ENCODE peak calls at places on chromosome 4, in seven cellular contexts. One of them, this sample, is unnamed.

GRCh38 chr4:80963051-80963450 is 67.5 kb upstream of the BMP3 start:
- DNase-seq in aorta: no peak
- DNase-seq in heart right ventricle: no peak
- DNase-seq in CD8-positive, alpha-beta T cell: no peak
- DNase-seq in CD4-positive, CD25-positive, alpha-beta regulatory T cell: no peak
- DNase-seq in K562: no peak
- DNase-seq in tibial artery: no peak
- DNase-seq in this sample: no peak

GRCh38 chr4:118790544-118790943 is 45.4 kb downstream of the SEC24D start:
- DNase-seq in CD4-positive, CD25-positive, alpha-beta regulatory T cell: no peak
- DNase-seq in K562: no peak
- DNase-seq in aorta: no peak
- DNase-seq in CD8-positive, alpha-beta T cell: no peak
- DNase-seq in tibial artery: no peak
- DNase-seq in heart right ventricle: no peak
- DNase-seq in this sample: no peak

GRCh38 chr4:158578476-158578875 is 56.8 kb downstream of the RXFP1 start:
- DNase-seq in CD4-positive, CD25-positive, alpha-beta regulatory T cell: no peak
- DNase-seq in heart right ventricle: no peak
- DNase-seq in K562: peak; percentile 35
- DNase-seq in tibial artery: no peak
- DNase-seq in aorta: no peak
- DNase-seq in CD8-positive, alpha-beta T cell: no peak
- DNase-seq in this sample: no peak

GRCh38 chr4:11910780-11911179 is 482.1 kb upstream of the HS3ST1 start:
- DNase-seq in heart right ventricle: no peak
- DNase-seq in K562: no peak
- DNase-seq in CD8-positive, alpha-beta T cell: no peak
- DNase-seq in aorta: no peak
- DNase-seq in tibial artery: no peak
- DNase-seq in CD4-positive, CD25-positive, alpha-beta regulatory T cell: no peak
- DNase-seq in this sample: no peak

GRCh38 chr4:184588893-184589292 is 60.4 kb downstream of the CASP3 start:
- DNase-seq in heart right ventricle: no peak
- DNase-seq in K562: no peak
- DNase-seq in aorta: no peak
- DNase-seq in CD4-positive, CD25-positive, alpha-beta regulatory T cell: no peak
- DNase-seq in tibial artery: no peak
- DNase-seq in CD8-positive, alpha-beta T cell: no peak
- DNase-seq in this sample: no peak

GRCh38 chr4:166169111-166169510 is 296.1 kb downstream of the TLL1 start:
- DNase-seq in aorta: no peak
- DNase-seq in CD8-positive, alpha-beta T cell: no peak
- DNase-seq in tibial artery: no peak
- DNase-seq in K562: no peak
- DNase-seq in CD4-positive, CD25-positive, alpha-beta regulatory T cell: no peak
- DNase-seq in heart right ventricle: no peak
- DNase-seq in this sample: no peak

GRCh38 chr4:95544433-95545103 is 4.2 kb downstream of the UNC5C start:
- DNase-seq in CD8-positive, alpha-beta T cell: no peak
- DNase-seq in CD4-positive, CD25-positive, alpha-beta regulatory T cell: no peak
- DNase-seq in tibial artery: no peak
- DNase-seq in aorta: no peak
- DNase-seq in heart right ventricle: no peak
- DNase-seq in K562: no peak
- DNase-seq in this sample: no peak

GRCh38 chr4:122091836-122092235 is 60.3 kb upstream of the BLTP1 start:
- DNase-seq in CD4-positive, CD25-positive, alpha-beta regulatory T cell: no peak
- DNase-seq in tibial artery: no peak
- DNase-seq in aorta: no peak
- DNase-seq in heart right ventricle: no peak
- DNase-seq in K562: no peak
- DNase-seq in CD8-positive, alpha-beta T cell: no peak
- DNase-seq in this sample: no peak

GRCh38 chr4:109729155-109729562 is 711 bp downstream of the PLA2G12A start:
- DNase-seq in K562: peak; percentile 54
- DNase-seq in aorta: no peak
- DNase-seq in CD8-positive, alpha-beta T cell: no peak
- DNase-seq in tibial artery: no peak
- DNase-seq in heart right ventricle: no peak
- DNase-seq in CD4-positive, CD25-positive, alpha-beta regulatory T cell: no peak
- DNase-seq in this sample: no peak

GRCh38 chr4:142265536-142265935 is 580.6 kb downstream of the INPP4B start:
- DNase-seq in CD8-positive, alpha-beta T cell: no peak
- DNase-seq in tibial artery: no peak
- DNase-seq in aorta: no peak
- DNase-seq in heart right ventricle: no peak
- DNase-seq in CD4-positive, CD25-positive, alpha-beta regulatory T cell: peak; percentile 20
- DNase-seq in K562: no peak
- DNase-seq in this sample: no peak

GRCh38 chr4:6235012-6235411 is 34.6 kb upstream of the WFS1 start:
- DNase-seq in heart right ventricle: no peak
- DNase-seq in CD8-positive, alpha-beta T cell: no peak
- DNase-seq in CD4-positive, CD25-positive, alpha-beta regulatory T cell: no peak
- DNase-seq in aorta: no peak
- DNase-seq in K562: no peak
- DNase-seq in tibial artery: no peak
- DNase-seq in this sample: no peak

GRCh38 chr4:165662341-165662740 is 210.7 kb upstream of the TLL1 start:
- DNase-seq in heart right ventricle: no peak
- DNase-seq in K562: no peak
- DNase-seq in aorta: no peak
- DNase-seq in CD4-positive, CD25-positive, alpha-beta regulatory T cell: no peak
- DNase-seq in CD8-positive, alpha-beta T cell: no peak
- DNase-seq in tibial artery: no peak
- DNase-seq in this sample: no peak

GRCh38 chr4:67549123-67549522 is 3.8 kb upstream of the CENPC start:
- DNase-seq in K562: peak; percentile 34
- DNase-seq in heart right ventricle: no peak
- DNase-seq in CD8-positive, alpha-beta T cell: no peak
- DNase-seq in CD4-positive, CD25-positive, alpha-beta regulatory T cell: peak; percentile 71
- DNase-seq in aorta: no peak
- DNase-seq in tibial artery: no peak
- DNase-seq in this sample: no peak

GRCh38 chr4:105560488-105560887 is 8.1 kb downstream of the ARHGEF38 start:
- DNase-seq in CD8-positive, alpha-beta T cell: no peak
- DNase-seq in heart right ventricle: no peak
- DNase-seq in tibial artery: no peak
- DNase-seq in CD4-positive, CD25-positive, alpha-beta regulatory T cell: no peak
- DNase-seq in aorta: no peak
- DNase-seq in K562: no peak
- DNase-seq in this sample: no peak

GRCh38 chr4:108031427-108032083 is 41.9 kb downstream of the HADH start:
- DNase-seq in heart right ventricle: no peak
- DNase-seq in K562: peak; percentile 17
- DNase-seq in aorta: no peak
- DNase-seq in CD4-positive, CD25-positive, alpha-beta regulatory T cell: no peak
- DNase-seq in tibial artery: no peak
- DNase-seq in CD8-positive, alpha-beta T cell: no peak
- DNase-seq in this sample: no peak

GRCh38 chr4:26804451-26804850 is 56.2 kb upstream of the STIM2 start:
- DNase-seq in K562: no peak
- DNase-seq in heart right ventricle: no peak
- DNase-seq in aorta: no peak
- DNase-seq in tibial artery: no peak
- DNase-seq in CD8-positive, alpha-beta T cell: no peak
- DNase-seq in CD4-positive, CD25-positive, alpha-beta regulatory T cell: no peak
- DNase-seq in this sample: no peak

GRCh38 chr4:139767168-139767567 is 101.5 kb downstream of the MGST2 start:
- DNase-seq in CD4-positive, CD25-positive, alpha-beta regulatory T cell: no peak
- DNase-seq in heart right ventricle: no peak
- DNase-seq in aorta: no peak
- DNase-seq in tibial artery: no peak
- DNase-seq in K562: no peak
- DNase-seq in CD8-positive, alpha-beta T cell: no peak
- DNase-seq in this sample: no peak

GRCh38 chr4:102324725-102325124 is 20.6 kb downstream of the SLC39A8 start:
- DNase-seq in K562: no peak
- DNase-seq in tibial artery: no peak
- DNase-seq in aorta: no peak
- DNase-seq in CD4-positive, CD25-positive, alpha-beta regulatory T cell: no peak
- DNase-seq in CD8-positive, alpha-beta T cell: no peak
- DNase-seq in heart right ventricle: no peak
- DNase-seq in this sample: no peak

GRCh38 chr4:159077702-159078495 is 25.0 kb upstream of the RAPGEF2 start:
- DNase-seq in tibial artery: no peak
- DNase-seq in CD4-positive, CD25-positive, alpha-beta regulatory T cell: peak; percentile 79
- DNase-seq in CD8-positive, alpha-beta T cell: no peak
- DNase-seq in aorta: no peak
- DNase-seq in heart right ventricle: no peak
- DNase-seq in K562: no peak
- DNase-seq in this sample: no peak

GRCh38 chr4:244471-244870 is 60.8 kb downstream of the ZNF732 start:
- DNase-seq in aorta: peak; percentile 42
- DNase-seq in CD8-positive, alpha-beta T cell: peak; percentile 60
- DNase-seq in tibial artery: peak; percentile 55
- DNase-seq in heart right ventricle: no peak
- DNase-seq in K562: peak; percentile 58
- DNase-seq in CD4-positive, CD25-positive, alpha-beta regulatory T cell: peak; percentile 60
- DNase-seq in this sample: no peak
- H3K9me3 ChIP-seq in aorta: no peaks in the 10 kb centered on the region
- H3K9me3 ChIP-seq in CD8-positive, alpha-beta T cell: no peaks in the 10 kb centered on the region
- H3K9me3 ChIP-seq in tibial artery: peaks cover 23% of the 10 kb centered on the region
- H3K9me3 ChIP-seq in heart right ventricle: peaks cover 30% of the 10 kb centered on the region
- H3K9me3 ChIP-seq in K562: peaks cover 2% of the 10 kb centered on the region
- H3K9me3 ChIP-seq in CD4-positive, CD25-positive, alpha-beta regulatory T cell: peaks cover 3% of the 10 kb centered on the region
- H3K9me3 ChIP-seq in this sample: peaks cover 34% of the 10 kb centered on the region

GRCh38 chr4:88751258-88752075 is 53.8 kb upstream of the NAP1L5 start:
- DNase-seq in CD4-positive, CD25-positive, alpha-beta regulatory T cell: no peak
- DNase-seq in CD8-positive, alpha-beta T cell: no peak
- DNase-seq in aorta: no peak
- DNase-seq in K562: no peak
- DNase-seq in heart right ventricle: no peak
- DNase-seq in tibial artery: no peak
- DNase-seq in this sample: no peak

GRCh38 chr4:88752076-88752463 is 54.4 kb upstream of the NAP1L5 start:
- DNase-seq in CD8-positive, alpha-beta T cell: no peak
- DNase-seq in K562: no peak
- DNase-seq in tibial artery: no peak
- DNase-seq in aorta: no peak
- DNase-seq in heart right ventricle: no peak
- DNase-seq in CD4-positive, CD25-positive, alpha-beta regulatory T cell: peak; percentile 16
- DNase-seq in this sample: no peak

GRCh38 chr4:88753658-88754431 is 56.2 kb upstream of the NAP1L5 start:
- DNase-seq in CD8-positive, alpha-beta T cell: no peak
- DNase-seq in CD4-positive, CD25-positive, alpha-beta regulatory T cell: no peak
- DNase-seq in K562: no peak
- DNase-seq in tibial artery: no peak
- DNase-seq in heart right ventricle: no peak
- DNase-seq in aorta: no peak
- DNase-seq in this sample: no peak

GRCh38 chr4:88750369-88750768 is 52.7 kb upstream of the NAP1L5 start:
- DNase-seq in heart right ventricle: no peak
- DNase-seq in tibial artery: no peak
- DNase-seq in CD4-positive, CD25-positive, alpha-beta regulatory T cell: no peak
- DNase-seq in aorta: no peak
- DNase-seq in K562: no peak
- DNase-seq in CD8-positive, alpha-beta T cell: no peak
- DNase-seq in this sample: no peak

DNA sequence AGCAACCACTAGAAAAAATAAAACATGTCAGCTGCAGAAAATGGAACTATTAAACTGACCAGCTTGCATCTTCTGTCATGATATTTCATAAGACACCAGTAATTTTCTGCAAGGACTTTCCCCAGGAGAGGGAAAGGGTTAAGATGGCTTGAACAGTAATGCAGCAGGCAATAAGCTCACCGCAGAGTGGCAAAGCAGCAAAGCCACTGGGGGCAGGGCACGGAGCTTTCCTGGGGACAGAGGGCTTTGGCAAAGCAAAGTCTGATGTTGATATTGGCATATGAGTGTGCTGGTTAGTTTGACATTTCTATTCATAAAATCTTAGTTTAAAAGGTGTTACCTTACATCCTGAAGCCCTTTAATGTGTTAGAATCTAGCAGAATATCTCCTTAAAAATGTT is 55.1 kb upstream of the NAP1L5 start:
- DNase-seq in aorta: peak; percentile 42
- DNase-seq in CD4-positive, CD25-positive, alpha-beta regulatory T cell: no peak
- DNase-seq in heart right ventricle: no peak
- DNase-seq in K562: no peak
- DNase-seq in tibial artery: no peak
- DNase-seq in CD8-positive, alpha-beta T cell: no peak
- DNase-seq in this sample: no peak
- H3K27ac ChIP-seq in aorta: no peak overlapping the region
- H3K27ac ChIP-seq in CD4-positive, CD25-positive, alpha-beta regulatory T cell: no peak overlapping the region
- H3K27ac ChIP-seq in heart right ventricle: no peak overlapping the region
- H3K27ac ChIP-seq in K562: no peak overlapping the region
- H3K27ac ChIP-seq in tibial artery: no peak overlapping the region
- H3K27ac ChIP-seq in CD8-positive, alpha-beta T cell: no peak overlapping the region
- H3K27ac ChIP-seq in this sample: no peak overlapping the region

DNA sequence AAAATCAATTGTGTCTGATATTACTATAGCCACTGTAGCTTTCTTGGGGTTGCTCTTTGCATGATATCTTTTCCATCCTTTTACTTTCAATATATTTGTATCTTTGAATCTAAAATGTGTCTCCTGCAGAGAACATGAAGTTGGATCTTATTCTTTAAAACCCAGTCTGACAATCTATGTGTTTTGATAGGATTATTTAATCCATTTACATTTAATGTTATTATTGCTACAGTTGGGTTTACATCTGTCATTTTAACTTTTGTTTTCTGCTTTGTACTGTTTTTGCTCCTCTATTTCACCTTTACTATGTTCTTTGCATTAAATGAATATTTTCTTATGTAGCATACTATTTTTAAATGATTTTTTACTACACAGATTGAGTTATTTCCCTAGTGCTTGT is 230.9 kb downstream of the ANTXR2 start:
- DNase-seq in heart right ventricle: no peak
- DNase-seq in aorta: no peak
- DNase-seq in K562: no peak
- DNase-seq in CD8-positive, alpha-beta T cell: no peak
- DNase-seq in CD4-positive, CD25-positive, alpha-beta regulatory T cell: no peak
- DNase-seq in tibial artery: no peak
- DNase-seq in this sample: no peak
- H3K9me3 ChIP-seq in heart right ventricle: peaks cover 51% of the 10 kb centered on the region
- H3K9me3 ChIP-seq in aorta: peaks cover 5% of the 10 kb centered on the region
- H3K9me3 ChIP-seq in K562: peaks cover 2% of the 10 kb centered on the region
- H3K9me3 ChIP-seq in CD8-positive, alpha-beta T cell: peaks cover 9% of the 10 kb centered on the region
- H3K9me3 ChIP-seq in CD4-positive, CD25-positive, alpha-beta regulatory T cell: peaks cover 27% of the 10 kb centered on the region
- H3K9me3 ChIP-seq in tibial artery: peaks cover 26% of the 10 kb centered on the region
- H3K9me3 ChIP-seq in this sample: no peaks in the 10 kb centered on the region

GRCh38 chr4:87109945-87110344 is 110.5 kb downstream of the KLHL8 start:
- DNase-seq in tibial artery: no peak
- DNase-seq in K562: no peak
- DNase-seq in CD4-positive, CD25-positive, alpha-beta regulatory T cell: no peak
- DNase-seq in aorta: no peak
- DNase-seq in heart right ventricle: no peak
- DNase-seq in CD8-positive, alpha-beta T cell: no peak
- DNase-seq in this sample: no peak

GRCh38 chr4:87108142-87108546 is 112.3 kb downstream of the KLHL8 start:
- DNase-seq in K562: no peak
- DNase-seq in CD4-positive, CD25-positive, alpha-beta regulatory T cell: no peak
- DNase-seq in heart right ventricle: no peak
- DNase-seq in CD8-positive, alpha-beta T cell: no peak
- DNase-seq in aorta: peak; percentile 65
- DNase-seq in tibial artery: peak; percentile 36
- DNase-seq in this sample: no peak

GRCh38 chr4:87114245-87115062 is 106.0 kb downstream of the KLHL8 start:
- DNase-seq in heart right ventricle: peak; percentile 39
- DNase-seq in CD8-positive, alpha-beta T cell: no peak
- DNase-seq in aorta: no peak
- DNase-seq in tibial artery: no peak
- DNase-seq in K562: no peak
- DNase-seq in CD4-positive, CD25-positive, alpha-beta regulatory T cell: no peak
- DNase-seq in this sample: no peak

GRCh38 chr4:87109121-87109520 is 111.3 kb downstream of the KLHL8 start:
- DNase-seq in tibial artery: no peak
- DNase-seq in heart right ventricle: no peak
- DNase-seq in CD4-positive, CD25-positive, alpha-beta regulatory T cell: no peak
- DNase-seq in K562: no peak
- DNase-seq in aorta: no peak
- DNase-seq in CD8-positive, alpha-beta T cell: no peak
- DNase-seq in this sample: no peak

GRCh38 chr4:87112063-87112462 is 108.4 kb downstream of the KLHL8 start:
- DNase-seq in K562: peak; percentile 24
- DNase-seq in aorta: no peak
- DNase-seq in heart right ventricle: no peak
- DNase-seq in tibial artery: no peak
- DNase-seq in CD8-positive, alpha-beta T cell: no peak
- DNase-seq in CD4-positive, CD25-positive, alpha-beta regulatory T cell: no peak
- DNase-seq in this sample: no peak
- H3K27ac ChIP-seq in K562: peak overlapping the region; percentile 34
- H3K27ac ChIP-seq in aorta: no peak overlapping the region
- H3K27ac ChIP-seq in heart right ventricle: no peak overlapping the region
- H3K27ac ChIP-seq in tibial artery: no peak overlapping the region
- H3K27ac ChIP-seq in CD8-positive, alpha-beta T cell: no peak overlapping the region
- H3K27ac ChIP-seq in CD4-positive, CD25-positive, alpha-beta regulatory T cell: no peak overlapping the region
- H3K27ac ChIP-seq in this sample: no peak overlapping the region

This sample was measured in AG04450.